ENCODE peak calls at places on chromosomes 7 and 10, in four cellular contexts. One of them, this sample, is unnamed. For H3K9me3, the result is how much of the 10 kb centered on the place peaks cover.

GRCh38 chr7:78129865-78130264 is 331.3 kb downstream of the PHTF2 start:
- DNase-seq in small intestine: no peak
- DNase-seq in tibial nerve: no peak
- DNase-seq in CD4-positive, alpha-beta T cell: no peak
- DNase-seq in this sample: no peak

GRCh38 chr10:12181065-12181775 is 14.5 kb downstream of the NUDT5 start:
- DNase-seq in small intestine: peak
- DNase-seq in tibial nerve: no peak
- DNase-seq in CD4-positive, alpha-beta T cell: peak
- DNase-seq in this sample: peak

GRCh38 chr7:108114117-108114841 is 15.9 kb downstream of the LAMB4 start:
- DNase-seq in small intestine: peak
- DNase-seq in tibial nerve: no peak
- DNase-seq in CD4-positive, alpha-beta T cell: no peak
- DNase-seq in this sample: no peak

GRCh38 chr10:120505866-120506265 is 48.8 kb downstream of the PLPP4 start:
- DNase-seq in small intestine: no peak
- DNase-seq in tibial nerve: no peak
- DNase-seq in CD4-positive, alpha-beta T cell: no peak
- DNase-seq in this sample: no peak

GRCh38 chr10:52664629-52665028 is 108.0 kb downstream of the MBL2 start:
- DNase-seq in small intestine: no peak
- DNase-seq in tibial nerve: no peak
- DNase-seq in CD4-positive, alpha-beta T cell: no peak
- DNase-seq in this sample: no peak

GRCh38 chr7:95863-96260 is 96.5 kb upstream of the FAM20C start:
- DNase-seq in small intestine: no peak
- DNase-seq in tibial nerve: no peak
- DNase-seq in CD4-positive, alpha-beta T cell: no peak
- DNase-seq in this sample: no peak

GRCh38 chr7:34869016-34869415 is 168.3 kb downstream of the DPY19L1 start:
- DNase-seq in small intestine: no peak
- DNase-seq in tibial nerve: no peak
- DNase-seq in CD4-positive, alpha-beta T cell: no peak
- DNase-seq in this sample: no peak

GRCh38 chr10:132884041-132884440 is 58.3 kb downstream of the CFAP46 start:
- DNase-seq in small intestine: no peak
- DNase-seq in tibial nerve: peak
- DNase-seq in CD4-positive, alpha-beta T cell: peak
- DNase-seq in this sample: no peak

GRCh38 chr10:119754085-119754484 is 28.2 kb downstream of the INPP5F start:
- DNase-seq in small intestine: no peak
- DNase-seq in tibial nerve: no peak
- DNase-seq in CD4-positive, alpha-beta T cell: no peak
- DNase-seq in this sample: no peak

GRCh38 chr10:24467094-24467493 is 256.6 kb downstream of the ARHGAP21 start:
- DNase-seq in small intestine: peak
- DNase-seq in tibial nerve: no peak
- DNase-seq in CD4-positive, alpha-beta T cell: no peak
- DNase-seq in this sample: no peak

GRCh38 chr10:114874827-114875541 is 53.4 kb downstream of the FHIP2A start:
- DNase-seq in small intestine: no peak
- DNase-seq in tibial nerve: no peak
- DNase-seq in CD4-positive, alpha-beta T cell: no peak
- DNase-seq in this sample: no peak

GRCh38 chr10:34217524-34217923 is 597.6 kb downstream of the PARD3 start:
- DNase-seq in small intestine: no peak
- DNase-seq in tibial nerve: no peak
- DNase-seq in CD4-positive, alpha-beta T cell: no peak
- DNase-seq in this sample: no peak

GRCh38 chr10:89690027-89690426 is 11.4 kb upstream of the KIF20B start:
- DNase-seq in small intestine: no peak
- DNase-seq in tibial nerve: no peak
- DNase-seq in CD4-positive, alpha-beta T cell: no peak
- DNase-seq in this sample: no peak

GRCh38 chr10:101535949-101536348 is 52.1 kb downstream of the POLL start:
- DNase-seq in small intestine: no peak
- DNase-seq in tibial nerve: no peak
- DNase-seq in CD4-positive, alpha-beta T cell: no peak
- DNase-seq in this sample: no peak

GRCh38 chr10:59839576-59839975 is 66.8 kb downstream of the CCDC6 start:
- DNase-seq in small intestine: no peak
- DNase-seq in tibial nerve: no peak
- DNase-seq in CD4-positive, alpha-beta T cell: no peak
- DNase-seq in this sample: no peak

GRCh38 chr10:34916368-34916767 is 101.3 kb upstream of the PARD3 start:
- DNase-seq in small intestine: no peak
- DNase-seq in tibial nerve: no peak
- DNase-seq in CD4-positive, alpha-beta T cell: no peak
- DNase-seq in this sample: no peak

GRCh38 chr10:122458693-122459092 is 2.7 kb upstream of the HTRA1 start:
- DNase-seq in small intestine: no peak
- DNase-seq in tibial nerve: no peak
- DNase-seq in CD4-positive, alpha-beta T cell: no peak
- DNase-seq in this sample: no peak

GRCh38 chr7:8581842-8582241 is 148.4 kb downstream of the NXPH1 start:
- DNase-seq in small intestine: no peak
- DNase-seq in tibial nerve: no peak
- DNase-seq in CD4-positive, alpha-beta T cell: no peak
- DNase-seq in this sample: no peak

GRCh38 chr10:122267849-122268737 is 3.0 kb upstream of the BTBD16 start:
- DNase-seq in small intestine: peak
- DNase-seq in tibial nerve: no peak
- DNase-seq in CD4-positive, alpha-beta T cell: peak
- DNase-seq in this sample: peak

GRCh38 chr7:33654641-33655040 is 250.7 kb upstream of the BMPER start:
- DNase-seq in small intestine: no peak
- DNase-seq in tibial nerve: no peak
- DNase-seq in CD4-positive, alpha-beta T cell: no peak
- DNase-seq in this sample: no peak

GRCh38 chr7:1457949-1458675 is 1.2 kb downstream of the MICALL2 start:
- DNase-seq in small intestine: no peak
- DNase-seq in tibial nerve: no peak
- DNase-seq in CD4-positive, alpha-beta T cell: no peak
- DNase-seq in this sample: no peak

GRCh38 chr10:31977440-31978157 is 49.0 kb upstream of the ARHGAP12 start:
- DNase-seq in small intestine: no peak
- DNase-seq in tibial nerve: no peak
- DNase-seq in CD4-positive, alpha-beta T cell: no peak
- DNase-seq in this sample: no peak

GRCh38 chr7:70143089-70144044 is 545.1 kb downstream of the AUTS2 start:
- DNase-seq in small intestine: no peak
- DNase-seq in tibial nerve: no peak
- DNase-seq in CD4-positive, alpha-beta T cell: no peak
- DNase-seq in this sample: no peak

GRCh38 chr10:113494736-113495135 is 58.1 kb upstream of the HABP2 start:
- DNase-seq in small intestine: no peak
- DNase-seq in tibial nerve: no peak
- DNase-seq in CD4-positive, alpha-beta T cell: no peak
- DNase-seq in this sample: no peak

GRCh38 chr7:2108501-2109250 is 124.1 kb downstream of the MAD1L1 start:
- DNase-seq in small intestine: no peak
- DNase-seq in tibial nerve: no peak
- DNase-seq in CD4-positive, alpha-beta T cell: no peak
- DNase-seq in this sample: no peak

GRCh38 chr7:76048668-76048988 is 722 bp downstream of the MDH2 start:
- DNase-seq in small intestine: no peak
- DNase-seq in tibial nerve: no peak
- DNase-seq in CD4-positive, alpha-beta T cell: no peak
- DNase-seq in this sample: no peak

GRCh38 chr10:23095404-23095965 is at the start of gene MSRB2:
- DNase-seq in small intestine: peak
- DNase-seq in tibial nerve: peak
- DNase-seq in CD4-positive, alpha-beta T cell: peak
- DNase-seq in this sample: peak

GRCh38 chr7:151844080-151844827 is 32.7 kb downstream of the PRKAG2 start:
- DNase-seq in small intestine: no peak
- DNase-seq in tibial nerve: no peak
- DNase-seq in CD4-positive, alpha-beta T cell: no peak
- DNase-seq in this sample: no peak

GRCh38 chr10:110684800-110685446 is 40.8 kb downstream of the RBM20 start:
- DNase-seq in small intestine: no peak
- DNase-seq in tibial nerve: no peak
- DNase-seq in CD4-positive, alpha-beta T cell: no peak
- DNase-seq in this sample: no peak

GRCh38 chr10:7030134-7030855 is 380.5 kb downstream of the SFMBT2 start:
- DNase-seq in small intestine: peak
- DNase-seq in tibial nerve: no peak
- DNase-seq in CD4-positive, alpha-beta T cell: no peak
- DNase-seq in this sample: no peak

GRCh38 chr10:33665512-33665911 is 331.0 kb upstream of the NRP1 start:
- DNase-seq in small intestine: no peak
- DNase-seq in tibial nerve: no peak
- DNase-seq in CD4-positive, alpha-beta T cell: no peak
- DNase-seq in this sample: no peak

GRCh38 chr10:117074621-117075020 is 63.4 kb downstream of the VAX1 start:
- DNase-seq in small intestine: peak
- DNase-seq in tibial nerve: no peak
- DNase-seq in CD4-positive, alpha-beta T cell: no peak
- DNase-seq in this sample: no peak

GRCh38 chr10:6667679-6668270 is 87.7 kb upstream of the PRKCQ start:
- DNase-seq in small intestine: peak
- DNase-seq in tibial nerve: no peak
- DNase-seq in CD4-positive, alpha-beta T cell: no peak
- DNase-seq in this sample: no peak

GRCh38 chr7:73894851-73895441 is 34.0 kb downstream of the TMEM270 start:
- DNase-seq in small intestine: no peak
- DNase-seq in tibial nerve: peak
- DNase-seq in CD4-positive, alpha-beta T cell: no peak
- DNase-seq in this sample: no peak

GRCh38 chr7:30735631-30736030 is 16.3 kb upstream of the INMT start:
- DNase-seq in small intestine: no peak
- DNase-seq in tibial nerve: no peak
- DNase-seq in CD4-positive, alpha-beta T cell: no peak
- DNase-seq in this sample: no peak

GRCh38 chr7:30846378-30846777 is 65.3 kb upstream of the AQP1 start:
- DNase-seq in small intestine: peak
- DNase-seq in tibial nerve: no peak
- DNase-seq in CD4-positive, alpha-beta T cell: no peak
- DNase-seq in this sample: no peak

GRCh38 chr7:16847381-16847860 is 34.4 kb downstream of the AGR3 start:
- DNase-seq in small intestine: peak
- DNase-seq in tibial nerve: no peak
- DNase-seq in CD4-positive, alpha-beta T cell: no peak
- DNase-seq in this sample: no peak

GRCh38 chr7:129925416-129926002 is 27.3 kb downstream of the UBE2H start:
- DNase-seq in small intestine: no peak
- DNase-seq in tibial nerve: no peak
- DNase-seq in CD4-positive, alpha-beta T cell: no peak
- DNase-seq in this sample: no peak

GRCh38 chr10:43607199-43607573 is 948 bp downstream of the ZNF485 start:
- DNase-seq in small intestine: no peak
- DNase-seq in tibial nerve: no peak
- DNase-seq in CD4-positive, alpha-beta T cell: no peak
- DNase-seq in this sample: no peak
- H3K9me3 ChIP-seq in small intestine: under half
- H3K9me3 ChIP-seq in tibial nerve: under half
- H3K9me3 ChIP-seq in CD4-positive, alpha-beta T cell: under half
- H3K9me3 ChIP-seq in this sample: under half

DNA sequence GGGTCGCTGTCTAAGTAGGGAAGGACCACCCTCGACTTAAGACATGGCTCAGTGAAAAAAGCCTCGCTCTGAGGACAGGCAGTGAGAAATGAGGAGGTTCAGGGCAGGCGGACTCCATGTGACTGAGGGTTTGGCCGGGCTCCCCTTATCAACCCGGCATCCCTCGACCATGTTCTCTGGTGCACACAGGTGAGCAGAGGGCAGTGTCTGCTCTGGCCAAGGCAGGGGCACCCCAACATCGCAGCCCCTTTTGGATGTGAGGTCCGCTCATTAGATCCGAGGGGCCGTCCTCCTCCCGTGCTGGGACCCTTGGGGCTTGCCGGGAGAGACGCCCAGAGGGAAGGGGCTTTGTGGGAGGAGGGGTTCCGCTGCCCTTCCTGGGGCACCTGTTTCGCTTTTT is 475.1 kb downstream of the DNAJB6 start:
- DNase-seq in small intestine: no peak
- DNase-seq in tibial nerve: no peak
- DNase-seq in CD4-positive, alpha-beta T cell: no peak
- DNase-seq in this sample: no peak
- H3K9me3 ChIP-seq in small intestine: under half
- H3K9me3 ChIP-seq in tibial nerve: under half
- H3K9me3 ChIP-seq in CD4-positive, alpha-beta T cell: under half
- H3K9me3 ChIP-seq in this sample: under half

GRCh38 chr10:37747081-37747480 is 110.3 kb downstream of the ZNF248 start:
- DNase-seq in small intestine: no peak
- DNase-seq in tibial nerve: no peak
- DNase-seq in CD4-positive, alpha-beta T cell: no peak
- DNase-seq in this sample: no peak

GRCh38 chr10:37736120-37736519 is 121.3 kb downstream of the ZNF248 start:
- DNase-seq in small intestine: no peak
- DNase-seq in tibial nerve: no peak
- DNase-seq in CD4-positive, alpha-beta T cell: no peak
- DNase-seq in this sample: no peak

GRCh38 chr10:37737336-37737735 is 120.1 kb downstream of the ZNF248 start:
- DNase-seq in small intestine: no peak
- DNase-seq in tibial nerve: no peak
- DNase-seq in CD4-positive, alpha-beta T cell: no peak
- DNase-seq in this sample: no peak

GRCh38 chr10:37739181-37739580 is 118.2 kb downstream of the ZNF248 start:
- DNase-seq in small intestine: no peak
- DNase-seq in tibial nerve: no peak
- DNase-seq in CD4-positive, alpha-beta T cell: no peak
- DNase-seq in this sample: no peak

GRCh38 chr10:37741831-37742230 is 115.6 kb downstream of the ZNF248 start:
- DNase-seq in small intestine: no peak
- DNase-seq in tibial nerve: no peak
- DNase-seq in CD4-positive, alpha-beta T cell: no peak
- DNase-seq in this sample: no peak
- H3K9me3 ChIP-seq in small intestine: under half
- H3K9me3 ChIP-seq in tibial nerve: under half
- H3K9me3 ChIP-seq in CD4-positive, alpha-beta T cell: under half
- H3K9me3 ChIP-seq in this sample: under half

DNA sequence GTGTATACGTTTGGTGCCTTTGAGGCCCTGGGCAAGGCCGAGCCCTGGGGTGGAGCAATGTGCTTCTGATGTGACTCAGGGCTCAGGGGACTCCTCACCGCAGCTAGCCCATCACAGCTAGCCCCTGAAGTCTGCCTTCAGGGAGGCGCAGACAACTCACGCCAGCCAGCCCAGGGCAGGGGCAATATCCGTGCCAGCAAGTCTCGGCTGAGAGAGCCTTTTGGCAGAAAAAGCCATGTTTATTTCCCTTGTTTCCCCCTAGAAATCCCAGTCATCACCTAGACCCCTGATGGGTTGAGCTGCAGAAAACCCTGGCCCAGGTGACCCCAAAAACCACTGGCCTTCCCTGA is 90.4 kb downstream of the CHST15 start:
- DNase-seq in small intestine: no peak
- DNase-seq in tibial nerve: no peak
- DNase-seq in CD4-positive, alpha-beta T cell: no peak
- DNase-seq in this sample: no peak
- H3K9me3 ChIP-seq in small intestine: under half
- H3K9me3 ChIP-seq in tibial nerve: under half
- H3K9me3 ChIP-seq in CD4-positive, alpha-beta T cell: under half
- H3K9me3 ChIP-seq in this sample: under half

This sample was measured in T-helper 17 cell.